ENCODE peak calls at places on chromosome 5, in seven cellular contexts. C is aorta, D is fibroblast of pulmonary artery, H is DND-41, B is ovary, Y is transverse colon, K is left ventricle myocardium inferior. V is an unnamed sample.
A peak's percentile ranks its signal among the peaks of the same experiment; 100 is the strongest.

GRCh38 chr5:133389066-133389590 is 223.2 kb downstream of the FSTL4 start:
- DNase-seq in C (no peak), D (no peak), H (no peak), B (no peak), Y (no peak), K (no peak), V (no peak)

GRCh38 chr5:45038366-45038987 is 229.7 kb downstream of the MRPS30 start:
- DNase-seq in C (no peak), D (peak; percentile 33), H (no peak), B (no peak), Y (no peak), K (no peak), V (peak; percentile 37)

GRCh38 chr5:16411741-16412455 is 53.7 kb downstream of the ZNF622 start:
- DNase-seq in C (no peak), D (no peak), H (no peak), B (no peak), Y (peak; percentile 36), K (no peak), V (no peak)

GRCh38 chr5:115418788-115419187 is 122.3 kb upstream of the CCDC112 start:
- DNase-seq in C (no peak), D (no peak), H (no peak), B (no peak), Y (peak; percentile 39), K (no peak), V (no peak)

GRCh38 chr5:37578176-37578575 is 199.1 kb downstream of the WDR70 start:
- DNase-seq in C (no peak), D (no peak), H (no peak), B (no peak), Y (no peak), K (no peak), V (no peak)

GRCh38 chr5:55920784-55921183 is 69.6 kb downstream of the IL31RA start:
- DNase-seq in C (no peak), D (peak; percentile 35), H (no peak), B (no peak), Y (no peak), K (no peak), V (no peak)

GRCh38 chr5:142915840-142916424 is 145.8 kb downstream of the ARHGAP26 start:
- DNase-seq in C (no peak), D (peak; percentile 42), H (peak; percentile 39), B (no peak), Y (peak; percentile 23), K (no peak), V (no peak)

GRCh38 chr5:140042551-140043507 is at the start of gene NRG2:
- DNase-seq in C (peak; percentile 90), D (peak; percentile 44), H (no peak), B (peak; percentile 84), Y (peak; percentile 63), K (peak; percentile 80), V (peak; percentile 39)

GRCh38 chr5:96427823-96428222 is 5.2 kb downstream of the PCSK1 start:
- DNase-seq in C (no peak), D (peak; percentile 56), H (peak; percentile 30), B (no peak), Y (no peak), K (no peak), V (peak; percentile 17)

GRCh38 chr5:122858451-122858850 is 13.0 kb downstream of the SNX24 start:
- DNase-seq in C (no peak), D (peak; percentile 79), H (no peak), B (no peak), Y (no peak), K (no peak), V (no peak)

GRCh38 chr5:5298068-5298633 is 124.3 kb upstream of the ICE1 start:
- DNase-seq in C (no peak), D (no peak), H (no peak), B (no peak), Y (no peak), K (no peak), V (no peak)

GRCh38 chr5:121949885-121950284 is 11.9 kb upstream of the SRFBP1 start:
- DNase-seq in C (no peak), D (peak; percentile 75), H (peak; percentile 68), B (no peak), Y (peak; percentile 21), K (no peak), V (peak; percentile 16)

GRCh38 chr5:25091917-25092316 is 447.1 kb upstream of the CDH10 start:
- DNase-seq in C (no peak), D (no peak), H (no peak), B (no peak), Y (no peak), K (no peak), V (no peak)

GRCh38 chr5:112669328-112669963 is 68.2 kb upstream of the APC start:
- DNase-seq in C (no peak), D (no peak), H (no peak), B (no peak), Y (no peak), K (no peak), V (no peak)

GRCh38 chr5:112917453-112918005 is 4.5 kb downstream of the REEP5 start:
- DNase-seq in C (no peak), D (peak; percentile 7), H (peak; percentile 38), B (no peak), Y (no peak), K (no peak), V (peak; percentile 32)

GRCh38 chr5:148645527-148645926 is 8.8 kb downstream of the HTR4 start:
- DNase-seq in C (no peak), D (no peak), H (no peak), B (no peak), Y (no peak), K (no peak), V (no peak)

GRCh38 chr5:19795218-19795617 is 192.8 kb downstream of the CDH18 start:
- DNase-seq in C (no peak), D (peak; percentile 68), H (no peak), B (no peak), Y (no peak), K (no peak), V (no peak)

GRCh38 chr5:35229076-35230042 is 928 bp downstream of the PRLR start:
- DNase-seq in C (no peak), D (no peak), H (no peak), B (peak; percentile 29), Y (peak; percentile 62), K (no peak), V (no peak)

GRCh38 chr5:135718151-135718550 is 116.3 kb upstream of the SLC25A48 start:
- DNase-seq in C (no peak), D (no peak), H (no peak), B (no peak), Y (no peak), K (no peak), V (no peak)

GRCh38 chr5:73654171-73654811 is 28.3 kb downstream of the ARHGEF28 start:
- DNase-seq in C (no peak), D (no peak), H (no peak), B (no peak), Y (no peak), K (no peak), V (no peak)

GRCh38 chr5:54148858-54149257 is 161.5 kb downstream of the ARL15 start:
- DNase-seq in C (no peak), D (peak; percentile 17), H (no peak), B (no peak), Y (no peak), K (no peak), V (no peak)

DNA sequence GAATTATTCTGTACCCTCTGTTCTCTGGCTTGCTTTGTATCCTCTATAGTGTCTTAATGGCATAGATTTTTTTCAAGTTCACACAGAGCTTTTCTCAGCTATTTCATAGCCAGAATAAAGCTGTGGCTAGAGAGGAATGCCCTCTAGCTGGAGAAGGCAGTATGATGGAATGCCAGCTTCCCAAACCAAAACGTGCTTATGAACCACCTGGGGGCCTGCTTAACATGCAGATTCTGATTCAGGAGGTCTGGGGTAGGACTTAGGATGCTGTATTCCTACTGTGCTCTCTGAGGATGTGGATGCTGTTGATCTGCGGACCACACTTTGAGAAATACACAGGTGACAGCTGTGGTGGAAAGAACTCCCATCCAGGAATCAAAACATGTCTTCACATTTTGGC is 49.9 kb upstream of the DPYSL3 start:
- DNase-seq in C (no peak), D (no peak), H (no peak), B (no peak), Y (no peak), K (no peak), V (no peak)
- H3K4me3 ChIP-seq in C (no peak overlapping the region), D (no peak overlapping the region), H (no peak overlapping the region), B (no peak overlapping the region), Y (no peak overlapping the region), K (no peak overlapping the region), V (no peak overlapping the region)

GRCh38 chr5:128537999-128538248 is at the start of gene FBN2:
- DNase-seq in C (no peak), D (no peak), H (no peak), B (no peak), Y (no peak), K (no peak), V (no peak)

GRCh38 chr5:128537306-128537998 is 593 bp downstream of the FBN2 start:
- DNase-seq in C (peak; percentile 78), D (peak; percentile 81), H (no peak), B (peak; percentile 33), Y (no peak), K (peak; percentile 23), V (no peak)

GRCh38 chr5:128539038-128539429 is 989 bp upstream of the FBN2 start:
- DNase-seq in C (no peak), D (peak; percentile 25), H (no peak), B (no peak), Y (no peak), K (peak; percentile 18), V (no peak)

GRCh38 chr5:128536861-128537305 is 1.2 kb downstream of the FBN2 start:
- DNase-seq in C (no peak), D (peak; percentile 50), H (no peak), B (no peak), Y (no peak), K (no peak), V (no peak)

DNA sequence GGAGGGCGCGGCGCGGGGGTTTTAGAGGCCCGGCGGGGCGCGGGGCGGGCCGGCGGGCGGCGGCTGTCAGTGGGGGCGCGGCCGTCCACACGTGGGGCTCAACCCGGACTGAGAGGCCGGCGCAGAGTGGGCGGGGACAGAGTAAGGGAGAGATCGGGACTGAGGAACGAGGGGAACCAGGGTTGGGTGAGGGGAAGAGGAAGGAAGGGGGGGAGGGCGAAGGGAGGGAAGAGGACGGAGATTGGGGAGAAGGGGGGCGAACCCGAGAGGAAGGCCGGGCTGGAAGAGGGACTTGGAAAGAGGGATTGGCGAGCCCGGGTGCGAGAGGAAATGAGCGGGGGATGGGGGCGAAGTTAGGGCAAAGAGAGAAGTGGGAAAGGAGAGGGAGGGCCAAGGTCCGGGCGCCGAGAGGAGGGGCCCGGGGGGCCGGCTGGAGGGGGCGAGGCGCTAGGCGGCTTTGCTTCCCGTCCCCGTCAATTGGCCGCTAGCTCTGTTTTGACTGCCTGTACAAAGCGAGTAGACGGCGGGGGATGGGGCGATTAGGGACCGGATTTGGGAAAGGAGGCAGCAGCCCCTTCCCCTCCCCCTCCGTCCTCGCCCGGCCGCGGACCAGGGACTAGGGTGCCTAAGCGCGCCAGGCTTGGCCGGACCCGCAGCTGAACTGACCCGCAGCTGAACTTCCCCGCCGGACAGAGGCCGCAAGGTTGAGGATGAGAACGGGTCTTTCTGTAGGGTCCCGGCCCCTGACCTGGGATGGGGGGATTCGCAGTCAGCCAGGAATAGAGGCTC is 398 bp upstream of the FBN2 start:
- DNase-seq in C (peak; percentile 75), D (peak; percentile 91), H (no peak), B (peak; percentile 63), Y (peak; percentile 37), K (peak; percentile 80), V (no peak)
- H3K4me3 ChIP-seq in C (peak overlapping the region; percentile 47), D (peak overlapping the region; percentile 73), H (no peak overlapping the region), B (peak overlapping the region; percentile 51), Y (peak overlapping the region; percentile 35), K (peak overlapping the region; percentile 76), V (no peak overlapping the region)

GRCh38 chr5:159338143-159338542 is 7.9 kb upstream of the IL12B start:
- DNase-seq in C (no peak), D (no peak), H (no peak), B (no peak), Y (no peak), K (no peak), V (no peak)
- H3K4me3 ChIP-seq in C (no peak overlapping the region), D (no peak overlapping the region), H (no peak overlapping the region), B (no peak overlapping the region), Y (no peak overlapping the region), K (no peak overlapping the region), V (no peak overlapping the region)

GRCh38 chr5:116564756-116565593 is 9.6 kb downstream of the SEMA6A start:
- DNase-seq in C (no peak), D (no peak), H (no peak), B (no peak), Y (no peak), K (no peak), V (no peak)
- H3K4me3 ChIP-seq in C (no peak overlapping the region), D (no peak overlapping the region), H (no peak overlapping the region), B (no peak overlapping the region), Y (no peak overlapping the region), K (no peak overlapping the region), V (no peak overlapping the region)

V was measured in Jurkat, Clone E6-1.